ENCODE peak calls at places on chromosomes 13 and 19, in ten cellular contexts. S is T-helper 17 cell; E is stimulated activated CD4-positive, alpha-beta T cell treated with anti-CD3 and anti-CD28 coated beads, Interleukin-4, amount 100 ng/mL, for 1 hour; K is heart left ventricle; U is mucosa of descending colon; C is BE2C; M is HTR-8/SVneo; I is activated B cell treated with CpG ODN at 0.5 μM for 24 hours; J is heart right ventricle; A is fibroblast of the aortic adventitia. G is an unnamed sample.

GRCh38 chr13:26401578-26402021 is 147.7 kb downstream of the CDK8 start:
- DNase-seq in S (no peak), E (no peak), K (no peak), U (no peak), C (no peak), M (no peak), I (no peak), J (no peak), A (no peak), G (no peak)

GRCh38 chr19:43725468-43725867 is 9.6 kb downstream of the IRGC start:
- DNase-seq in S (no peak), E (no peak), K (peak), U (no peak), C (no peak), M (no peak), I (no peak), J (peak), A (no peak), G (peak)

GRCh38 chr19:21603431-21604153 is 98.2 kb downstream of the ZNF429 start:
- DNase-seq in S (no peak), E (no peak), K (no peak), U (no peak), C (peak), M (no peak), I (no peak), J (no peak), A (no peak), G (no peak)

GRCh38 chr19:30630289-30631034 is 258.3 kb downstream of the ZNF536 start:
- DNase-seq in S (no peak), E (no peak), K (no peak), U (no peak), C (no peak), M (no peak), I (no peak), J (no peak), A (no peak), G (no peak)

GRCh38 chr19:34503546-34504272 is 22.2 kb downstream of the WTIP start:
- DNase-seq in S (no peak), E (no peak), K (no peak), U (no peak), C (no peak), M (no peak), I (no peak), J (no peak), A (no peak), G (no peak)

GRCh38 chr19:20250627-20251026 is 83.6 kb downstream of the ZNF486 start:
- DNase-seq in S (no peak), E (no peak), K (no peak), U (no peak), C (no peak), M (no peak), I (no peak), J (no peak), A (no peak), G (no peak)

GRCh38 chr19:49205114-49205513 is 47.5 kb downstream of the TRPM4 start:
- DNase-seq in S (no peak), E (no peak), K (no peak), U (no peak), C (no peak), M (no peak), I (no peak), J (no peak), A (no peak), G (peak)

GRCh38 chr13:113819341-113819730 is 44.5 kb downstream of the GAS6 start:
- DNase-seq in S (no peak), E (no peak), K (no peak), U (no peak), C (no peak), M (no peak), I (no peak), J (no peak), A (no peak), G (no peak)

GRCh38 chr13:80924596-80924995 is 583.7 kb upstream of the SPRY2 start:
- DNase-seq in S (no peak), E (no peak), K (no peak), U (no peak), C (peak), M (no peak), I (no peak), J (peak), A (peak), G (no peak)

GRCh38 chr19:18795540-18795939 is 4.4 kb upstream of the COMP start:
- DNase-seq in S (no peak), E (no peak), K (no peak), U (no peak), C (peak), M (no peak), I (no peak), J (no peak), A (peak), G (no peak)

GRCh38 chr19:50358483-50359431 is 6.7 kb downstream of the NAPSA start:
- DNase-seq in S (peak), E (peak), K (peak), U (peak), C (peak), M (peak), I (peak), J (peak), A (peak), G (peak)

GRCh38 chr13:114035583-114036501 is 62.0 kb upstream of the C13orf46 start:
- DNase-seq in S (no peak), E (no peak), K (no peak), U (no peak), C (no peak), M (no peak), I (no peak), J (no peak), A (peak), G (no peak)

GRCh38 chr19:49889687-49890348 is 6.9 kb downstream of the IL4I1 start:
- DNase-seq in S (peak), E (peak), K (peak), U (peak), C (no peak), M (no peak), I (no peak), J (peak), A (peak), G (peak)

GRCh38 chr19:40358773-40359172 is 10.3 kb downstream of the PLD3 start:
- DNase-seq in S (no peak), E (no peak), K (peak), U (peak), C (no peak), M (no peak), I (peak), J (no peak), A (no peak), G (peak)

GRCh38 chr13:49858183-49858856 is 65.8 kb upstream of the KPNA3 start:
- DNase-seq in S (no peak), E (no peak), K (no peak), U (no peak), C (no peak), M (peak), I (no peak), J (no peak), A (peak), G (no peak)

GRCh38 chr13:66139250-66139649 is 1090.9 kb downstream of the PCDH9 start:
- DNase-seq in S (no peak), E (no peak), K (no peak), U (no peak), C (no peak), M (no peak), I (no peak), J (no peak), A (no peak), G (no peak)

GRCh38 chr13:99467764-99468163 is 33.5 kb upstream of the TM9SF2 start:
- DNase-seq in S (no peak), E (no peak), K (no peak), U (no peak), C (no peak), M (no peak), I (no peak), J (no peak), A (peak), G (no peak)

GRCh38 chr13:65454403-65454802 is 1775.7 kb downstream of the PCDH9 start:
- DNase-seq in S (no peak), E (no peak), K (no peak), U (no peak), C (no peak), M (no peak), I (no peak), J (no peak), A (no peak), G (no peak)

GRCh38 chr13:29905845-29906244 is 55.4 kb upstream of the UBL3 start:
- DNase-seq in S (no peak), E (no peak), K (peak), U (peak), C (no peak), M (no peak), I (no peak), J (no peak), A (peak), G (no peak)

GRCh38 chr13:95880346-95880745 is 172.9 kb downstream of the UGGT2 start:
- DNase-seq in S (no peak), E (no peak), K (no peak), U (no peak), C (no peak), M (no peak), I (no peak), J (no peak), A (peak), G (no peak)

GRCh38 chr19:40682431-40682964 is 8.0 kb downstream of the NUMBL start:
- DNase-seq in S (no peak), E (no peak), K (no peak), U (no peak), C (no peak), M (no peak), I (no peak), J (no peak), A (no peak), G (no peak)